ENCODE peak calls at places on chromosome 17, in four cellular contexts. One of them, this sample, is unnamed.

GRCh38 chr17:72284806-72285205 is 164.0 kb downstream of the SOX9 start:
- DNase-seq in HCEC 1CT: no peak
- DNase-seq in AG20443: no peak
- DNase-seq in neural crest cell: no peak
- DNase-seq in this sample: no peak

GRCh38 chr17:33750943-33751701 is 458.0 kb upstream of the ASIC2 start:
- DNase-seq in HCEC 1CT: peak
- DNase-seq in AG20443: peak
- DNase-seq in neural crest cell: peak
- DNase-seq in this sample: peak

GRCh38 chr17:58121925-58122324 is 26.3 kb upstream of the OR4D1 start:
- DNase-seq in HCEC 1CT: peak
- DNase-seq in AG20443: no peak
- DNase-seq in neural crest cell: no peak
- DNase-seq in this sample: peak

GRCh38 chr17:44651228-44651627 is 5.0 kb upstream of the MEIOC start:
- DNase-seq in HCEC 1CT: no peak
- DNase-seq in AG20443: no peak
- DNase-seq in neural crest cell: no peak
- DNase-seq in this sample: no peak

GRCh38 chr17:73663614-73664013 is 19.4 kb upstream of the SDK2 start:
- DNase-seq in HCEC 1CT: no peak
- DNase-seq in AG20443: no peak
- DNase-seq in neural crest cell: no peak
- DNase-seq in this sample: no peak

GRCh38 chr17:9790889-9791876 is at the start of gene DHRS7C:
- DNase-seq in HCEC 1CT: no peak
- DNase-seq in AG20443: no peak
- DNase-seq in neural crest cell: no peak
- DNase-seq in this sample: no peak

GRCh38 chr17:48614904-48615211 is 234 bp downstream of the HOXB8 start:
- DNase-seq in HCEC 1CT: no peak
- DNase-seq in AG20443: no peak
- DNase-seq in neural crest cell: no peak
- DNase-seq in this sample: no peak

GRCh38 chr17:6035801-6036394 is 34.3 kb upstream of the WSCD1 start:
- DNase-seq in HCEC 1CT: no peak
- DNase-seq in AG20443: no peak
- DNase-seq in neural crest cell: no peak
- DNase-seq in this sample: no peak

GRCh38 chr17:68753985-68754769 is 153.0 kb upstream of the FAM20A start:
- DNase-seq in HCEC 1CT: no peak
- DNase-seq in AG20443: no peak
- DNase-seq in neural crest cell: no peak
- DNase-seq in this sample: no peak

GRCh38 chr17:633641-634091 is 81.0 kb downstream of the VPS53 start:
- DNase-seq in HCEC 1CT: no peak
- DNase-seq in AG20443: peak
- DNase-seq in neural crest cell: no peak
- DNase-seq in this sample: no peak

GRCh38 chr17:31497431-31497830 is 106.0 kb downstream of the RAB11FIP4 start:
- DNase-seq in HCEC 1CT: no peak
- DNase-seq in AG20443: no peak
- DNase-seq in neural crest cell: no peak
- DNase-seq in this sample: no peak

GRCh38 chr17:66636111-66636510 is 198.8 kb upstream of the CACNG5 start:
- DNase-seq in HCEC 1CT: peak
- DNase-seq in AG20443: peak
- DNase-seq in neural crest cell: no peak
- DNase-seq in this sample: no peak

GRCh38 chr17:61415374-61416210 is 15.9 kb downstream of the TBX2 start:
- DNase-seq in HCEC 1CT: no peak
- DNase-seq in AG20443: no peak
- DNase-seq in neural crest cell: no peak
- DNase-seq in this sample: no peak

GRCh38 chr17:63841350-63842172 is 924 bp downstream of the SMARCD2 start:
- DNase-seq in HCEC 1CT: peak
- DNase-seq in AG20443: peak
- DNase-seq in neural crest cell: peak
- DNase-seq in this sample: peak

GRCh38 chr17:40909755-40910154 is 24.7 kb upstream of the KRT20 start:
- DNase-seq in HCEC 1CT: peak
- DNase-seq in AG20443: peak
- DNase-seq in neural crest cell: no peak
- DNase-seq in this sample: no peak

GRCh38 chr17:62792122-62792800 is 15.9 kb downstream of the MARCHF10 start:
- DNase-seq in HCEC 1CT: peak
- DNase-seq in AG20443: peak
- DNase-seq in neural crest cell: no peak
- DNase-seq in this sample: peak

GRCh38 chr17:68296217-68297140 is 5.2 kb downstream of the ARSG start:
- DNase-seq in HCEC 1CT: no peak
- DNase-seq in AG20443: no peak
- DNase-seq in neural crest cell: no peak
- DNase-seq in this sample: peak

GRCh38 chr17:57561072-57561861 is 183.8 kb downstream of the CCDC182 start:
- DNase-seq in HCEC 1CT: no peak
- DNase-seq in AG20443: no peak
- DNase-seq in neural crest cell: no peak
- DNase-seq in this sample: no peak